ENCODE peak calls at places on chromosomes 11 and 22, in nine cellular contexts. H is kidney, X is BJ, K is psoas muscle, U is IMR-90, L is right lobe of liver, V is DND-41, O is brain microvascular endothelial cell, P is MM.1S. M is an unnamed sample.

GRCh38 chr11:118142809-118143208 is 9.8 kb downstream of the SCN4B start:
- DNase-seq in L (no peak), X (no peak), O (no peak), U (no peak), H (no peak), K (no peak), P (peak; percentile 21), V (no peak), M (no peak)

GRCh38 chr22:45529097-45529496 is 26.4 kb downstream of the FBLN1 start:
- DNase-seq in V (no peak), H (no peak), U (peak; percentile 72), O (no peak), P (no peak), X (no peak), K (no peak), L (no peak), M (no peak)

GRCh38 chr11:810040-810567 is 337 bp downstream of the RPLP2 start:
- DNase-seq in L (no peak), U (no peak), V (no peak), O (no peak), H (no peak), P (no peak), K (no peak), X (no peak), M (no peak)

GRCh38 chr11:119652907-119653659 is 75.9 kb downstream of the NECTIN1 start:
- DNase-seq in U (no peak), V (no peak), L (no peak), K (no peak), H (no peak), P (no peak), X (no peak), O (no peak), M (no peak)

GRCh38 chr11:125390949-125391348 is 105.1 kb downstream of the FEZ1 start:
- DNase-seq in L (no peak), K (no peak), O (no peak), V (no peak), H (no peak), X (peak; percentile 32), P (no peak), U (peak; percentile 70), M (no peak)

GRCh38 chr11:99592241-99592640 is 571.5 kb downstream of the CNTN5 start:
- DNase-seq in P (no peak), H (no peak), O (peak; percentile 14), X (no peak), L (no peak), U (peak; percentile 3), K (no peak), V (no peak), M (no peak)

GRCh38 chr11:58919561-58919960 is 19.7 kb upstream of the GLYATL1 start:
- DNase-seq in O (no peak), P (no peak), V (no peak), U (peak; percentile 6), L (no peak), X (peak; percentile 47), H (no peak), K (no peak), M (no peak)

GRCh38 chr11:8826145-8826786 is 84.7 kb upstream of the AKIP1 start:
- DNase-seq in V (no peak), K (no peak), L (no peak), X (no peak), U (peak; percentile 95), O (peak; percentile 82), H (peak; percentile 83), P (no peak), M (no peak)

GRCh38 chr22:33535937-33536875 is 384.1 kb downstream of the LARGE1 start:
- DNase-seq in K (no peak), U (no peak), H (no peak), L (no peak), P (no peak), V (no peak), O (no peak), X (no peak), M (no peak)

GRCh38 chr11:7969756-7970646 is 4.8 kb upstream of the NLRP10 start:
- DNase-seq in K (no peak), P (no peak), U (no peak), X (no peak), L (no peak), O (no peak), H (no peak), V (no peak), M (no peak)

GRCh38 chr11:30002157-30002556 is 14.7 kb downstream of the KCNA4 start:
- DNase-seq in X (no peak), K (no peak), O (no peak), U (no peak), H (no peak), P (no peak), V (no peak), L (no peak), M (no peak)

GRCh38 chr11:113881856-113882255 is 6.5 kb upstream of the USP28 start:
- DNase-seq in K (no peak), V (no peak), O (no peak), U (no peak), L (no peak), H (no peak), X (no peak), P (no peak), M (no peak)

GRCh38 chr11:133134561-133135173 is 397.6 kb downstream of the OPCML start:
- DNase-seq in P (peak; percentile 53), O (peak; percentile 48), L (peak; percentile 58), K (peak; percentile 32), X (no peak), V (peak; percentile 63), H (no peak), U (peak; percentile 4), M (peak; percentile 20)

GRCh38 chr22:44363214-44363979 is 50.6 kb upstream of the SHISAL1 start:
- DNase-seq in O (peak; percentile 92), H (peak; percentile 92), L (peak; percentile 61), U (peak; percentile 98), V (no peak), K (peak; percentile 94), P (no peak), X (peak; percentile 87), M (no peak)

GRCh38 chr22:44360306-44360685 is 47.5 kb upstream of the SHISAL1 start:
- DNase-seq in V (no peak), P (no peak), O (no peak), H (no peak), L (peak; percentile 15), X (no peak), K (no peak), U (no peak), M (no peak)

GRCh38 chr22:44360686-44361381 is 48.1 kb upstream of the SHISAL1 start:
- DNase-seq in V (no peak), H (peak; percentile 75), X (peak; percentile 78), P (no peak), U (peak; percentile 80), O (peak; percentile 44), K (peak; percentile 54), L (peak; percentile 39), M (no peak)

GRCh38 chr22:44362249-44363040 is 49.7 kb upstream of the SHISAL1 start:
- DNase-seq in U (peak; percentile 52), K (peak; percentile 2), X (no peak), L (peak; percentile 12), O (no peak), P (no peak), H (peak; percentile 37), V (no peak), M (no peak)

GRCh38 chr22:44361391-44362126 is 48.8 kb upstream of the SHISAL1 start:
- DNase-seq in X (no peak), L (peak; percentile 40), H (peak; percentile 65), P (no peak), K (peak; percentile 7), O (no peak), U (no peak), V (no peak), M (no peak)
- H3K4me3 ChIP-seq in X (no peak overlapping the region), L (no peak overlapping the region), H (no peak overlapping the region), P (no peak overlapping the region), K (no peak overlapping the region), O (no peak overlapping the region), U (no peak overlapping the region), V (no peak overlapping the region), M (no peak overlapping the region)

DNA sequence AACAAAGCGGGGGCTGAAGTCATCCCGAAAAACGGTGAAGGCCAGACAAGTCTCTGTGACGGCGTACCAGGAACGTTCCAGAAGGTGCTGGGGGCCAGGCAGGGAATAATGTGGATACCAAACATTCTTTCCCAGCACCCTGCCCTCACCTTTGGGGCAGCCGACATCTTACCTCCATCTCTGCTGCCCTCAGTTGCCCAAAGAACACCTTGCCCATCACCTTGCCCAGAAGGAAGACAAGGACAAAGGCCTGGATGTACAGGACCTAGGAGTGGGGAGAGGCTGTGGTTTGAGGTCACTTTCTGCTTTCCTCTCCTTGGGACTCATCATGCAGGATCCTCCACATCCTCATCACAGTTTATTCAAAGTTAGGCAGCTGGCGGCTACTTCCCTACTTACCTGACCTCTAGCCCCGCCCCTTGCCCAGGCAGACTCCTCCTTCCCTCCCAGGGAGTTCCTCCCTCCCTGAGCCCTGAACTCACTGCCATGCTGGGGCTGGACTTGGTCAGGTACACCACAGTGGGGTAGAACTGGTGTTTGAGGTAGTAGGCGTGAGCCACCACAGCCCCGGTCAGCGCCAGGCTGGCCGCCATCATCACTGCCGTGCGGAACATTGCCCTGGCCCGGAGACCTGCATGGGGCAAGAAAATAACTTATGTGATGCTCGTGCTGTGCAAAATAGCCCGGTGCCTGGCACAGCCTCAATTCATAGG is 1.2 kb downstream of the SYVN1 start:
- DNase-seq in P (peak; percentile 89), V (no peak), O (no peak), H (peak; percentile 90), L (peak; percentile 90), U (no peak), K (no peak), X (no peak), M (peak; percentile 66)
- H3K36me3 ChIP-seq in P (peaks cover 15% of the 10 kb centered on the region), V (peaks cover 49% of the 10 kb centered on the region), O (peaks cover 45% of the 10 kb centered on the region), H (peaks cover 18% of the 10 kb centered on the region), L (peaks cover 11% of the 10 kb centered on the region), U (peaks cover 45% of the 10 kb centered on the region), K (peaks cover 3% of the 10 kb centered on the region), X (peaks cover 40% of the 10 kb centered on the region), M (peaks cover 36% of the 10 kb centered on the region)

GRCh38 chr22:22171357-22172218 is 73.0 kb upstream of the VPREB1 start:
- DNase-seq in H (no peak), X (no peak), K (no peak), V (no peak), P (peak; percentile 57), U (no peak), L (no peak), O (no peak), M (peak; percentile 13)
- TF ChIP-seq CTCF in H (peak; percentile 55), X (peak; percentile 33), K (no peak), V (no peak), P (peak; percentile 66), U (peak; percentile 9), L (peak; percentile 43), O (peak; percentile 61), M (peak; percentile 48)

GRCh38 chr11:103325686-103326069 is 216.5 kb downstream of the DYNC2H1 start:
- DNase-seq in U (no peak), K (no peak), V (no peak), X (no peak), O (no peak), H (no peak), P (no peak), L (no peak), M (no peak)

GRCh38 chr11:103327721-103328120 is 218.5 kb downstream of the DYNC2H1 start:
- DNase-seq in H (no peak), P (no peak), O (peak; percentile 59), X (no peak), V (no peak), K (no peak), L (no peak), U (peak; percentile 2), M (no peak)

GRCh38 chr11:103322861-103323260 is 213.6 kb downstream of the DYNC2H1 start:
- DNase-seq in O (no peak), L (no peak), K (no peak), P (no peak), V (no peak), H (no peak), U (no peak), X (no peak), M (no peak)

GRCh38 chr11:103326070-103326794 is 217.0 kb downstream of the DYNC2H1 start:
- DNase-seq in O (peak; percentile 90), P (peak; percentile 77), L (no peak), V (peak; percentile 52), K (no peak), H (peak; percentile 71), U (peak; percentile 78), X (peak; percentile 23), M (no peak)
- H3K4me3 ChIP-seq in O (no peak overlapping the region), P (no peak overlapping the region), L (no peak overlapping the region), V (no peak overlapping the region), K (no peak overlapping the region), H (peak overlapping the region; percentile 5), U (no peak overlapping the region), X (no peak overlapping the region), M (no peak overlapping the region)

M was measured in GM06990.